ENCODE peak calls at places on chromosomes 13 and 19, in four cellular contexts. K is lung, Q is SJSA1, C is IMR-90. U is an unnamed sample.

GRCh38 chr19:22784051-22784450 is at the start of gene ZNF99:
- DNase-seq in C (no peak), Q (no peak), K (peak; percentile 43), U (peak; percentile 86)

GRCh38 chr13:76672422-76672821 is 213.8 kb downstream of the KCTD12 start:
- DNase-seq in Q (no peak), K (no peak), C (peak; percentile 30), U (no peak)

GRCh38 chr13:104577029-104577820 is 1511.0 kb upstream of the SLC10A2 start:
- DNase-seq in Q (no peak), K (no peak), C (peak; percentile 16), U (no peak)

GRCh38 chr13:109673477-109673876 is 112.9 kb downstream of the IRS2 start:
- DNase-seq in C (peak; percentile 6), Q (no peak), K (no peak), U (no peak)

GRCh38 chr13:59607780-59608233 is 555.9 kb downstream of the DIAPH3 start:
- DNase-seq in K (no peak), C (no peak), Q (no peak), U (no peak)

GRCh38 chr13:51840141-51840540 is 4.8 kb downstream of the TMEM272 start:
- DNase-seq in K (no peak), Q (no peak), C (no peak), U (no peak)

GRCh38 chr13:108769213-108770070 is 140.0 kb downstream of the MYO16 start:
- DNase-seq in Q (no peak), K (no peak), C (no peak), U (no peak)

GRCh38 chr19:19628499-19629134 is 597 bp upstream of the LPAR2 start:
- DNase-seq in K (no peak), C (peak; percentile 48), Q (no peak), U (no peak)

GRCh38 chr13:59681630-59682311 is 482.0 kb downstream of the DIAPH3 start:
- DNase-seq in K (no peak), Q (no peak), C (no peak), U (no peak)

GRCh38 chr13:36834299-36834698 is 15.3 kb downstream of the RFXAP start:
- DNase-seq in C (peak; percentile 71), K (no peak), Q (no peak), U (no peak)

GRCh38 chr13:24008679-24009078 is 111.4 kb upstream of the C1QTNF9B start:
- DNase-seq in C (peak; percentile 56), K (no peak), Q (no peak), U (no peak)

GRCh38 chr19:48713041-48713863 is 6.3 kb downstream of the MAMSTR start:
- DNase-seq in K (no peak), Q (no peak), C (peak; percentile 31), U (no peak)

GRCh38 chr13:110471156-110471832 is 90.2 kb downstream of the RAB20 start:
- DNase-seq in K (no peak), C (no peak), Q (peak; percentile 70), U (no peak)

GRCh38 chr13:106373989-106374572 is 161.4 kb downstream of the EFNB2 start:
- DNase-seq in C (peak; percentile 73), K (no peak), Q (no peak), U (no peak)

GRCh38 chr13:96677029-96677428 is 317.2 kb downstream of the OXGR1 start:
- DNase-seq in K (no peak), Q (no peak), C (no peak), U (no peak)

GRCh38 chr13:44249439-44249838 is 124.2 kb upstream of the SERP2 start:
- DNase-seq in Q (peak; percentile 48), C (peak; percentile 77), K (no peak), U (no peak)

GRCh38 chr13:21060063-21060826 is 1.1 kb downstream of the LATS2 start:
- DNase-seq in K (no peak), Q (peak; percentile 48), C (peak; percentile 51), U (no peak)

GRCh38 chr19:19570561-19570960 is 32.5 kb downstream of the CILP2 start:
- DNase-seq in K (no peak), C (no peak), Q (no peak), U (no peak)

GRCh38 chr19:50979758-50980157 is 4.0 kb downstream of the KLK7 start:
- DNase-seq in Q (no peak), K (no peak), C (no peak), U (no peak)

GRCh38 chr19:17580470-17581000 is 25.1 kb downstream of the COLGALT1 start:
- DNase-seq in Q (no peak), C (no peak), K (no peak), U (no peak)

GRCh38 chr19:17579523-17580244 is 24.2 kb downstream of the COLGALT1 start:
- DNase-seq in K (peak; percentile 54), C (peak; percentile 26), Q (peak; percentile 70), U (no peak)

GRCh38 chr19:17584132-17584531 is 28.7 kb downstream of the COLGALT1 start:
- DNase-seq in C (no peak), Q (no peak), K (no peak), U (no peak)

GRCh38 chr19:17582613-17583012 is 27.2 kb downstream of the COLGALT1 start:
- DNase-seq in K (no peak), Q (no peak), C (no peak), U (no peak)

DNA sequence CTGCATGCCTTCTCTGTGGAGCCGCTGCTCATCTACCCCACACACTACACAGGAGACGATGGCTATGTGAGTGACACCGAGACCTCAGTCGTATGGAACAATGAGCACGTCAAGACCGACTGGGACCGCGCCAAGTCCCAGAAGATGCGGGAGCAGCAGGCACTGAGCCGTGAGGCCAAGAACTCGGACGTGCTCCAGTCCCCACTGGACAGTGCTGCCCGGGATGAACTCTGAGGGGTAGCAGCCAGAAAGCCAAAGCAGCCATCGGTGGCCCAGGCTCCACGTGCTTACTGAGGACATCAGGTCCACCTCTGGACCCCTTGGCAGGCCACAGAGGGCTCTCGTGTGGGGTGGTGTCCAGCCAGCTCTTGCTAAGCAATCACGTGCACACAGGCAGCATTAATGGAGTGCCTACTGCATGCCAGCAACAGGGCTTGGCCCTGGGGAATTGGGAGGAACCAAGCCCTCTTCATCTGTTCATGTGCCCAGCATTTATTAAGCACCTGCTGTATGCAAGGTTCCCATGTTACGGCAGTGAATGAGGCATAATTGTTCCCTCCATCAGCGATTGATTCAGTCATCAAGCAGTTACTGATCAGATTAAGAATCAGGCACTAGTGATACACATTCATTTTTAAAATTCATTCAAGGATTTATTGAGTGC is 25.9 kb downstream of the COLGALT1 start:
- DNase-seq in K (no peak), Q (no peak), C (no peak), U (no peak)
- H3K36me3 ChIP-seq in K (peaks cover 54% of the 10 kb centered on the region), Q (peaks cover 43% of the 10 kb centered on the region), C (peaks cover 45% of the 10 kb centered on the region), U (peaks cover 49% of the 10 kb centered on the region)

GRCh38 chr19:38691938-38692457 is 44.5 kb downstream of the ACTN4 start:
- DNase-seq in K (peak; percentile 55), Q (peak; percentile 98), C (peak; percentile 92), U (peak; percentile 85)
- H3K27ac ChIP-seq in K (peak overlapping the region; percentile 92), Q (peak overlapping the region; percentile 98), C (peak overlapping the region; percentile 96), U (peak overlapping the region; percentile 93)

DNA sequence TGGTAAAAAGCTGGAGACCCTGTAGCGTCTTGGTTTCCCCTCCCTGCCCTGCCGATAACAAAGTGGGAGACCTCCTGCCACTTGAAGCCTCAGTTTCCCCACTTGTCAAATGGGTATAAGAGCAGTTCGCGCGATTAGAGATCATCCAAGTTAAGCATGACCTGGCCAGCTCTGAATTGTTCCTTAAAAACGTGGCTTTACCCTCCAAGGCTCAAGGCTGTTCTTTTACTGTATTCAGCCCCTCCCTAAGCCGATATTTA is 419 bp downstream of the TNPO2 start:
- DNase-seq in C (peak; percentile 12), Q (no peak), K (no peak), U (no peak)
- H3K4me3 ChIP-seq in C (peak overlapping the region; percentile 53), Q (peak overlapping the region; percentile 62), K (peak overlapping the region; percentile 35), U (peak overlapping the region; percentile 64)

GRCh38 chr19:32406161-32407003 is 812 bp downstream of the DPY19L3 start:
- DNase-seq in K (no peak), C (no peak), Q (no peak), U (no peak)
- H3K36me3 ChIP-seq in K (peaks cover 2% of the 10 kb centered on the region), C (peaks cover 6% of the 10 kb centered on the region), Q (peaks cover 42% of the 10 kb centered on the region), U (peaks cover 9% of the 10 kb centered on the region)

GRCh38 chr13:97914537-97914936 is 38.9 kb upstream of the IPO5 start:
- DNase-seq in C (peak; percentile 70), K (no peak), Q (no peak), U (no peak)
- H3K27ac ChIP-seq in C (no peak overlapping the region), K (no peak overlapping the region), Q (no peak overlapping the region), U (no peak overlapping the region)

U was measured in right atrium auricular region.